ENCODE peak calls at places on chromosomes 3 and 15, in four cellular contexts. P is choroid plexus epithelial cell; G is NCI-H1092; M is activated CD4-positive, alpha-beta T cell treated with anti-CD3 and anti-CD28 coated beads, Interleukin-2, amount 50 U/mL, for 48 hours. B is an unnamed sample.

GRCh38 chr15:71003314-71003713 is 110.7 kb downstream of the LRRC49 start:
- DNase-seq in P (peak), G (no peak), M (no peak), B (no peak)

GRCh38 chr15:70761931-70762468 is 1.4 kb downstream of the UACA start:
- DNase-seq in P (no peak), G (no peak), M (no peak), B (no peak)

GRCh38 chr3:102665183-102665582 is 230.4 kb downstream of the ZPLD1 start:
- DNase-seq in P (no peak), G (no peak), M (no peak), B (no peak)

GRCh38 chr3:111373239-111373638 is 168.8 kb upstream of the CD96 start:
- DNase-seq in P (no peak), G (no peak), M (no peak), B (no peak)

GRCh38 chr15:31499236-31499952 is 172.8 kb downstream of the KLF13 start:
- DNase-seq in P (no peak), G (no peak), M (no peak), B (no peak)

GRCh38 chr15:70202756-70203155 is 105.0 kb upstream of the TLE3 start:
- DNase-seq in P (no peak), G (no peak), M (no peak), B (no peak)

GRCh38 chr3:108489776-108490175 is 20.6 kb downstream of the MYH15 start:
- DNase-seq in P (peak), G (peak), M (no peak), B (peak)

GRCh38 chr15:58260186-58260910 is 122.2 kb downstream of the AQP9 start:
- DNase-seq in P (no peak), G (peak), M (no peak), B (no peak)

GRCh38 chr3:117439812-117440211 is 730.2 kb downstream of the TUSC7 start:
- DNase-seq in P (peak), G (peak), M (no peak), B (no peak)

GRCh38 chr15:44038801-44039200 is 156.3 kb downstream of the FRMD5 start:
- DNase-seq in P (peak), G (no peak), M (no peak), B (no peak)

GRCh38 chr15:77243146-77243545 is 172.2 kb upstream of the TSPAN3 start:
- DNase-seq in P (no peak), G (no peak), M (no peak), B (no peak)

GRCh38 chr15:63708141-63708772 is 111.1 kb downstream of the FBXL22 start:
- DNase-seq in P (peak), G (no peak), M (no peak), B (no peak)

GRCh38 chr15:81040757-81041156 is 40.0 kb downstream of the TLNRD1 start:
- DNase-seq in P (no peak), G (no peak), M (no peak), B (no peak)

GRCh38 chr3:114498779-114499370 is 205.0 kb downstream of the TIGIT start:
- DNase-seq in P (peak), G (no peak), M (no peak), B (no peak)

B was measured in GM12891.